ENCODE peak calls at places on chromosomes 13 and 19, in four cellular contexts. G is neural crest cell, T is GM13976, Z is choroid plexus epithelial cell. B is an unnamed sample.

GRCh38 chr13:30338331-30338851 is 31.0 kb upstream of the KATNAL1 start:
- DNase-seq in Z (no peak), T (no peak), G (no peak), B (no peak)

GRCh38 chr13:38702609-38703008 is 15.7 kb downstream of the FREM2 start:
- DNase-seq in T (no peak), Z (no peak), G (no peak), B (no peak)

GRCh38 chr13:32984857-32985626 is 31.2 kb upstream of the KL start:
- DNase-seq in Z (no peak), G (no peak), T (no peak), B (no peak)

GRCh38 chr19:55340144-55340783 is 588 bp downstream of the KMT5C start:
- DNase-seq in Z (no peak), T (peak), G (no peak), B (peak)

GRCh38 chr13:80048030-80048429 is 292.9 kb downstream of the SPRY2 start:
- DNase-seq in T (no peak), G (no peak), Z (no peak), B (no peak)

GRCh38 chr13:109357751-109358150 is 428.6 kb downstream of the IRS2 start:
- DNase-seq in T (no peak), G (no peak), Z (peak), B (no peak)

GRCh38 chr13:60787083-60787482 is 390.1 kb downstream of the TDRD3 start:
- DNase-seq in Z (no peak), G (no peak), T (no peak), B (no peak)

GRCh38 chr13:31046711-31047279 is 114.3 kb downstream of the TEX26 start:
- DNase-seq in Z (peak), T (no peak), G (no peak), B (no peak)

GRCh38 chr19:32464279-32464678 is 58.7 kb downstream of the DPY19L3 start:
- DNase-seq in Z (peak), T (no peak), G (no peak), B (no peak)

GRCh38 chr19:39969681-39970423 is 1.1 kb upstream of the PSMC4 start:
- DNase-seq in T (no peak), Z (no peak), G (no peak), B (no peak)

GRCh38 chr13:62678039-62678438 is 1262.4 kb upstream of the PCDH20 start:
- DNase-seq in G (no peak), Z (peak), T (no peak), B (no peak)

GRCh38 chr19:18878058-18878797 is 17.7 kb downstream of the CERS1 start:
- DNase-seq in T (no peak), G (no peak), Z (no peak), B (no peak)

GRCh38 chr13:37681295-37682032 is 82.9 kb upstream of the POSTN start:
- DNase-seq in G (no peak), T (no peak), Z (peak), B (no peak)

GRCh38 chr13:21741396-21741795 is 70.5 kb downstream of the FGF9 start:
- DNase-seq in T (no peak), G (no peak), Z (no peak), B (no peak)

GRCh38 chr19:14006766-14007562 is 844 bp upstream of the RFX1 start:
- DNase-seq in G (peak), Z (no peak), T (no peak), B (peak)

GRCh38 chr19:55341191-55342043 is 1.7 kb downstream of the KMT5C start:
- DNase-seq in G (peak), T (peak), Z (peak), B (peak)

GRCh38 chr19:3653865-3654513 is 27.4 kb upstream of the CACTIN start:
- DNase-seq in Z (no peak), G (no peak), T (no peak), B (no peak)

GRCh38 chr19:19538767-19539166 is 702 bp downstream of the CILP2 start:
- DNase-seq in T (no peak), Z (no peak), G (no peak), B (no peak)

GRCh38 chr13:44271915-44272341 is 101.7 kb upstream of the SERP2 start:
- DNase-seq in G (no peak), Z (no peak), T (no peak), B (no peak)

GRCh38 chr13:45584816-45585215 is 30.7 kb downstream of the ERICH6B start:
- DNase-seq in T (no peak), G (no peak), Z (peak), B (no peak)

GRCh38 chr19:15280915-15281683 is 48.9 kb upstream of the EPHX3 start:
- DNase-seq in G (no peak), Z (peak), T (no peak), B (no peak)

GRCh38 chr13:36313047-36313969 is 15.7 kb upstream of the CCDC169 start:
- DNase-seq in Z (no peak), T (no peak), G (no peak), B (no peak)

GRCh38 chr13:41458939-41459753 is 1.8 kb downstream of the RGCC start:
- DNase-seq in T (peak), G (peak), Z (peak), B (no peak)

GRCh38 chr13:43244482-43244881 is 221.1 kb downstream of the DNAJC15 start:
- DNase-seq in T (no peak), G (no peak), Z (no peak), B (no peak)

GRCh38 chr19:35044317-35045117 is 3.0 kb downstream of the HPN start:
- DNase-seq in T (peak), G (peak), Z (peak), B (peak)

GRCh38 chr13:98525852-98526512 is 50.9 kb downstream of the STK24 start:
- DNase-seq in G (no peak), T (no peak), Z (peak), B (no peak)

GRCh38 chr13:39322836-39323585 is 280.0 kb downstream of the LHFPL6 start:
- DNase-seq in G (no peak), T (no peak), Z (no peak), B (no peak)

GRCh38 chr19:50928841-50929240 is 17.6 kb upstream of the KLK4 start:
- DNase-seq in G (no peak), Z (no peak), T (no peak), B (no peak)

GRCh38 chr19:7109678-7110289 is 40.3 kb downstream of the ZNF557 start:
- DNase-seq in G (no peak), T (no peak), Z (peak), B (no peak)

GRCh38 chr13:82817133-82817532 is 1065.1 kb downstream of the SLITRK1 start:
- DNase-seq in T (no peak), Z (no peak), G (no peak), B (no peak)

DNA sequence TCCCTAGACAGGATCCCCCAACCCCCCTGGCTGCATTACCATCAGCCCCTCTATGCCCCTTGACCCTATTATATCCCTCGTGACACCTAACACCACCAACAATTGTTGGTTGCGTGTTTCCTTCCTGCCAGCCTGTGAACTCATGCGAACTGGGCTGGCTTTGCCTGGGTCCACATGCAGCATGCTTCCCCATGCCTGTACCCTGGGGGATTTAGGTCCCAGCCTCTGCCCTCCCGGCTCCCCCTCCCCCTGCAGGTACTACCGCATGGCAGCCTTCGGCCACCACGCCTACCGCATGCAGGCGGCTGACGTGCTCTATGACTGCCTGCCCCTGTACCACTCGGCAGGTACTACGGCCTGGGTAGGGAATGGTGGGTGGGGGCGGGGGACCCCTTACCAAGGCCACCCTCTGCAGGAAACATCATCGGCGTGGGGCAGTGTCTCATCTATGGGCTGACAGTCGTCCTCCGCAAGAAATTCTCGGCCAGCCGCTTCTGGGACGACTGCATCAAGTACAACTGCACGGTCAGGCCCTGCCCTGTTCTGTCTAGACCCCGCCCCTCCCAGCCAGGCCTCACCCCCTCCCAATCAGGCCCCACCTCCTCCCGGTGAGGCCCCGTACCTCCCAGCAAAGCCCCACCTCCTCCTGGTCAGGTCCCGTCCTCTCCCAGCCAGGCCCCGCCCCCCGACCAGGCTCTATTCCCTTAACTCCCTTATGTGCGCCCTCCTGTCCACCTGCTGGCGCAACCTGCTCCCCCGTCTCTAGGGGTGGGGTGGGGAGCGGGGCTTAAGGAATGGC is 18.5 kb downstream of the SLC27A1 start:
- DNase-seq in T (peak), G (peak), Z (no peak), B (peak)
- TF ChIP-seq CTCF in T (peak), G (peak), Z (no peak), B (peak)

DNA sequence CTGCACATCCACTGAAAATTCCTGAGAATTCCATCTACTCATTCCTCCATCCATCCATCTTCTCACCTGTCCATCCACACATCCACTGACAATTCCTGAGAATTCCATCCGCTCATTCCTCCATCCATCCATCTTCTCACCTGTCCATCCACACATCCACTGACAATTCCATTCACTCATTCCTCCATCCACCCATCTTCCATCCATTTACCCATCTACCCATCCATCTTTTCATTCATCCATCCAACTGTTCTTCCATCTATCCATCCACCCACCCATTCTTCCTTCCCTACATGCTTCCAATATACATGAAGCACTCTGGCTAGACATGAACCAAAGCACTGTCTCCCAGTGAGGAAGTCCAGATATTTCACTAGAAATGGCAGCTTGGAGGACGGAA is 15.6 kb downstream of the TRPM4 start:
- DNase-seq in G (no peak), T (no peak), Z (no peak), B (no peak)
- TF ChIP-seq CTCF in G (no peak), T (no peak), Z (no peak), B (no peak)

GRCh38 chr13:51005566-51005965 is 96.0 kb downstream of the RNASEH2B start:
- DNase-seq in G (no peak), T (no peak), Z (no peak), B (no peak)

GRCh38 chr13:51004918-51005460 is 95.4 kb downstream of the RNASEH2B start:
- DNase-seq in T (no peak), Z (no peak), G (no peak), B (no peak)

GRCh38 chr13:51004111-51004865 is 94.7 kb downstream of the RNASEH2B start:
- DNase-seq in G (no peak), Z (no peak), T (no peak), B (no peak)

GRCh38 chr13:51007216-51007615 is 97.6 kb downstream of the RNASEH2B start:
- DNase-seq in T (no peak), Z (no peak), G (no peak), B (no peak)

GRCh38 chr13:51006067-51006800 is 96.6 kb downstream of the RNASEH2B start:
- DNase-seq in T (no peak), G (no peak), Z (no peak), B (no peak)
- TF ChIP-seq CTCF in T (no peak), G (no peak), Z (no peak), B (no peak)

GRCh38 chr19:41001243-41001971 is 10.3 kb downstream of the CYP2B6 start:
- DNase-seq in T (no peak), G (no peak), Z (no peak), B (no peak)
- TF ChIP-seq CTCF in T (no peak), G (no peak), Z (no peak), B (no peak)

GRCh38 chr19:45164577-45165335 is 4.0 kb upstream of the NKPD1 start:
- DNase-seq in G (no peak), T (peak), Z (peak), B (no peak)
- TF ChIP-seq CTCF in G (no peak), T (no peak), Z (peak), B (no peak)